ENCODE peak calls at places on chromosomes 6 and 20, in eight cellular contexts. L is GM06990, G is AG09309, J is GM23338, P is epithelial cell of esophagus, D is AG10803, Q is GM10248, W is HFF-Myc. U is an unnamed sample.
A peak's percentile ranks its signal among the peaks of the same experiment; 100 is the strongest.

GRCh38 chr6:38259736-38260135 is 380.0 kb downstream of the BTBD9 start:
- DNase-seq in J (no peak), W (peak; percentile 35), Q (no peak), G (no peak), L (no peak), P (peak; percentile 69), D (peak; percentile 55), U (peak; percentile 68)

GRCh38 chr20:57381596-57382503 is 9.3 kb upstream of the RBM38 start:
- DNase-seq in J (peak; percentile 83), W (peak; percentile 42), G (peak; percentile 31), Q (peak; percentile 87), D (peak; percentile 71), P (peak; percentile 71), L (peak; percentile 51), U (peak; percentile 61)

GRCh38 chr6:1364791-1365190 is 24.6 kb upstream of the FOXF2 start:
- DNase-seq in G (no peak), Q (no peak), P (no peak), D (peak; percentile 61), L (no peak), J (no peak), W (no peak), U (peak; percentile 33)

GRCh38 chr20:32434434-32434833 is 76.3 kb downstream of the ASXL1 start:
- DNase-seq in G (no peak), P (no peak), D (no peak), W (no peak), L (no peak), Q (no peak), J (no peak), U (no peak)

GRCh38 chr20:57505991-57506390 is 18.9 kb downstream of the CTCFL start:
- DNase-seq in D (no peak), G (no peak), W (no peak), Q (no peak), P (no peak), J (no peak), L (no peak), U (no peak)

GRCh38 chr6:97437087-97437486 is 154.1 kb upstream of the MMS22L start:
- DNase-seq in J (peak; percentile 77), W (peak; percentile 2), G (peak; percentile 7), L (no peak), P (peak; percentile 26), Q (peak; percentile 19), D (peak; percentile 16), U (peak; percentile 17)

GRCh38 chr20:24109008-24109407 is 120.4 kb upstream of the GGTLC1 start:
- DNase-seq in P (peak; percentile 27), L (no peak), Q (no peak), G (no peak), J (peak; percentile 14), W (no peak), D (peak; percentile 23), U (no peak)

GRCh38 chr20:34129518-34130162 is 17.6 kb upstream of the EIF2S2 start:
- DNase-seq in J (peak; percentile 91), G (peak; percentile 29), Q (peak; percentile 76), L (peak; percentile 15), P (peak; percentile 77), W (peak; percentile 44), D (peak; percentile 69), U (peak; percentile 62)

GRCh38 chr6:151365233-151365632 is 26.1 kb downstream of the ZBTB2 start:
- DNase-seq in D (no peak), G (no peak), L (no peak), J (no peak), P (no peak), W (no peak), Q (no peak), U (no peak)

GRCh38 chr6:133951227-133951626 is 1.8 kb upstream of the TBPL1 start:
- DNase-seq in L (no peak), Q (no peak), D (no peak), G (no peak), J (no peak), W (no peak), P (no peak), U (no peak)

GRCh38 chr6:149861603-149862423 is 2.3 kb downstream of the LRP11 start:
- DNase-seq in D (no peak), P (no peak), G (no peak), L (no peak), J (no peak), W (no peak), Q (no peak), U (no peak)
- TF ChIP-seq CTCF in D (no peak), P (no peak), G (no peak), L (no peak), J (no peak), W (no peak), Q (no peak), U (no peak)

GRCh38 chr6:5992551-5993225 is 14.0 kb downstream of the NRN1 start:
- DNase-seq in W (no peak), G (no peak), L (no peak), J (peak; percentile 41), Q (no peak), D (no peak), P (no peak), U (no peak)
- TF ChIP-seq CTCF in W (no peak), G (no peak), L (no peak), J (peak; percentile 58), Q (no peak), D (no peak), P (no peak), U (no peak)

DNA sequence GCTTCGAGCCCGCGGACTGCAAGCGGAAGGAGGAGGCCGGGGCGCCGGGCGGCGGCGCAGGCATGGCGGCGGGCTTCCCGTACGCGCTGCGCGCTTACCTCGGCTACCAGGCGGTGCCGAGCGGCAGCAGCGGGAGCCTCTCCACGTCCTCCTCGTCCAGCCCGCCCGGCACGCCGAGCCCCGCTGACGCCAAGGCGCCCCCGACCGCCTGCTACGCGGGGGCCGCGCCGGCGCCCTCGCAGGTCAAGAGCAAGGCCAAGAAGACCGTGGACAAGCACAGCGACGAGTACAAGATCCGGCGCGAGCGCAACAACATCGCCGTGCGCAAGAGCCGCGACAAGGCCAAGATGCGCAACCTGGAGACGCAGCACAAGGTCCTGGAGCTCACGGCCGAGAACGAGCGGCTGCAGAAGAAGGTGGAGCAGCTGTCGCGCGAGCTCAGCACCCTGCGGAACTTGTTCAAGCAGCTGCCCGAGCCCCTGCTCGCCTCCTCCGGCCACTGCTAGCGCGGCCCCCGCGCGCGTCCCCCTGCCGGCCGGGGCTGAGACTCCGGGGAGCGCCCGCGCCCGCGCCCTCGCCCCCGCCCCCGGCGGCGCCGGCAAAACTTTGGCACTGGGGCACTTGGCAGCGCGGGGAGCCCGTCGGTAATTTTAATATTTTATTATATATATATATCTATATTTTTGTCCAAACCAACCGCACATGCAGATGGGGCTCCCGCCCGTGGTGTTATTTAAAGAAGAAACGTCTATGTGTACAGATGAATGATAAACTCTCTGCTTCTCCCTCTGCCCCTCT is 1.1 kb downstream of the CEBPB start:
- DNase-seq in L (peak; percentile 81), P (peak; percentile 47), G (no peak), W (no peak), J (peak; percentile 78), D (peak; percentile 43), Q (peak; percentile 64), U (peak; percentile 24)
- TF ChIP-seq CTCF in L (peak; percentile 17), P (no peak), G (peak; percentile 25), W (no peak), J (peak; percentile 8), D (no peak), Q (peak; percentile 36), U (peak; percentile 72)

DNA sequence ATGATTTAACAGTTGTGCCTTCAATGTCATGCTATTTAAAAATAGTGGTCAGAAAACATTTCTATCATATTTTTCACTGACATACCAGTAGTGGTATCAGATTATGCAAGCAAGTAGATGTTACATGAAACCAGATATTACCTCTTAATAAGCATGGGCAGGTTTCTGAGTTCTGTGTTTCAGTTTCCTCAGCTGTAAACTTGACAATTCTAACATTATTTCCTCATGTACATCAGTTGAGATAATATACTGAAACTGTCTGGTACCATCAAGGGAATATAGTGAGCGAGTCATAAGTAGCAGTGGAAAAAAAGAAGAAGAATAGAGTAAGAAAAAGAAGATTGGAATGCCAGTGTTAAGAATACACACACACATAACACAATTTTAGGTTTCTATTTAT is 477.9 kb upstream of the MANEA start:
- DNase-seq in W (no peak), L (no peak), G (no peak), J (no peak), D (no peak), Q (no peak), P (peak; percentile 38), U (no peak)
- TF ChIP-seq CTCF in W (no peak), L (no peak), G (no peak), J (no peak), D (no peak), Q (no peak), P (no peak), U (no peak)

DNA sequence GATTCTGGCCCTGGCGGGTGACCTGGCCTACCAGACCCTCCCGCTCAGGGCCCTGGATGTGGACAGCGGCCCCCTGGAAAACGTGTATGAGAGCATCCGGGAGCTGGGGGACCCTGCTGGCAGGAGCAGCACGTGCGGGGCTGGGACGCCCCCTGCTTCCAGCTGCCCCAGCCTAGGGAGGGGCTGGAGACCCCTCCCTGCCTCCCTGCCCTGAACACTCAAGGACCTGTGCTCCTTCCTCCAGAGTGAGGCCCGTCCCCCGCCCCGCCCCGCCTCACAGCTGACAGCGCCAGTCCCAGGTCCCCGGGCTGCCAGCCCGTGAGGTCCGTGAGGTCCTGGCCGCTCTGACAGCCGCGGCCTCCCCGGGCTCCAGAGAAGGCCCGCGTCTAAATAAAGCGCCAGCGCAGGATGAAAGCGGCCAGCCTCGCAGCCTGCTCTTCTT is 868 bp upstream of the SLC2A4RG start:
- DNase-seq in Q (peak; percentile 20), J (peak; percentile 82), G (no peak), W (no peak), L (no peak), D (peak; percentile 12), P (no peak), U (no peak)
- TF ChIP-seq CTCF in Q (no peak), J (no peak), G (no peak), W (no peak), L (no peak), D (no peak), P (no peak), U (no peak)

GRCh38 chr6:71134929-71135642 is 153.5 kb upstream of the OGFRL1 start:
- DNase-seq in Q (no peak), J (peak; percentile 39), P (no peak), D (no peak), W (no peak), G (no peak), L (no peak), U (no peak)
- TF ChIP-seq CTCF in Q (no peak), J (peak; percentile 59), P (no peak), D (no peak), W (no peak), G (no peak), L (peak; percentile 3), U (no peak)